ENCODE peak calls at places on chromosomes 16 and 17, in five cellular contexts. X is bronchial epithelial cell; L is choroid plexus epithelial cell; T is activated CD8-positive, alpha-beta T cell treated with anti-CD3 and anti-CD28 coated beads for 36 hours; K is lower lobe of right lung. W is an unnamed sample.

GRCh38 chr16:71882505-71883192 is 1.3 kb downstream of the ZNF821 start:
- DNase-seq in X (peak), L (peak), T (peak), K (no peak), W (peak)

GRCh38 chr16:8519643-8520042 is 70.7 kb downstream of the TMEM114 start:
- DNase-seq in X (no peak), L (no peak), T (no peak), K (no peak), W (no peak)

GRCh38 chr17:43608313-43608712 is 53.4 kb downstream of the MEOX1 start:
- DNase-seq in X (peak), L (peak), T (peak), K (no peak), W (peak)

GRCh38 chr17:39618252-39618913 is 8.4 kb upstream of the PPP1R1B start:
- DNase-seq in X (no peak), L (no peak), T (no peak), K (no peak), W (no peak)

GRCh38 chr16:29011112-29011511 is 26.3 kb downstream of the LAT start:
- DNase-seq in X (no peak), L (no peak), T (peak), K (no peak), W (no peak)

GRCh38 chr16:57759541-57760356 is 24.2 kb downstream of the KATNB1 start:
- DNase-seq in X (peak), L (no peak), T (no peak), K (peak), W (no peak)

GRCh38 chr17:57940653-57941329 is 14.4 kb downstream of the CUEDC1 start:
- DNase-seq in X (no peak), L (no peak), T (peak), K (no peak), W (no peak)

GRCh38 chr17:61579961-61580360 is 11.1 kb downstream of the NACA2 start:
- DNase-seq in X (no peak), L (no peak), T (no peak), K (no peak), W (no peak)

GRCh38 chr17:44362056-44362355 is 1.6 kb downstream of the FAM171A2 start:
- DNase-seq in X (no peak), L (no peak), T (no peak), K (no peak), W (no peak)

GRCh38 chr16:11151156-11151904 is 104.7 kb downstream of the SOCS1 start:
- DNase-seq in X (no peak), L (no peak), T (no peak), K (no peak), W (no peak)

GRCh38 chr17:81252336-81253329 is 13.5 kb downstream of the NDUFAF8 start:
- DNase-seq in X (no peak), L (no peak), T (no peak), K (no peak), W (no peak)

GRCh38 chr17:67421869-67422273 is 44.8 kb downstream of the PITPNC1 start:
- DNase-seq in X (peak), L (peak), T (peak), K (no peak), W (peak)

GRCh38 chr16:24977673-24978065 is 37.5 kb downstream of the ARHGAP17 start:
- DNase-seq in X (no peak), L (peak), T (no peak), K (no peak), W (no peak)

GRCh38 chr17:7780736-7781135 is 53.3 kb upstream of the KDM6B start:
- DNase-seq in X (no peak), L (no peak), T (no peak), K (no peak), W (no peak)

GRCh38 chr16:20763461-20764232 is at the start of gene ACSM3:
- DNase-seq in X (peak), L (peak), T (peak), K (no peak), W (peak)

GRCh38 chr16:50204426-50205108 is 51.5 kb downstream of the TENT4B start:
- DNase-seq in X (peak), L (peak), T (no peak), K (no peak), W (no peak)

GRCh38 chr17:81130385-81131288 is 34.7 kb upstream of the PVALEF start:
- DNase-seq in X (no peak), L (no peak), T (no peak), K (peak), W (no peak)

GRCh38 chr16:31333686-31334649 is 21.0 kb upstream of the ITGAX start:
- DNase-seq in X (peak), L (peak), T (peak), K (no peak), W (peak)

GRCh38 chr17:50883850-50884291 is 17.7 kb upstream of the TOB1 start:
- DNase-seq in X (peak), L (no peak), T (no peak), K (no peak), W (peak)

GRCh38 chr16:84540194-84540593 is 35.7 kb upstream of the MEAK7 start:
- DNase-seq in X (no peak), L (no peak), T (no peak), K (no peak), W (no peak)

GRCh38 chr17:74733365-74734122 is 3.5 kb upstream of the RAB37 start:
- DNase-seq in X (no peak), L (no peak), T (no peak), K (no peak), W (no peak)

GRCh38 chr16:57999971-58000705 is at the start of gene ZNF319:
- DNase-seq in X (no peak), L (no peak), T (peak), K (peak), W (no peak)

GRCh38 chr17:76161113-76161512 is 20.1 kb upstream of the FOXJ1 start:
- DNase-seq in X (no peak), L (no peak), T (no peak), K (no peak), W (no peak)

GRCh38 chr17:28916302-28916934 is 13.5 kb upstream of the DHRS13 start:
- DNase-seq in X (peak), L (peak), T (peak), K (peak), W (no peak)

GRCh38 chr16:69796285-69797118 is 34.4 kb downstream of the WWP2 start:
- DNase-seq in X (peak), L (peak), T (peak), K (no peak), W (no peak)

GRCh38 chr17:53631486-53631885 is 191.2 kb upstream of the KIF2B start:
- DNase-seq in X (no peak), L (no peak), T (no peak), K (no peak), W (no peak)

GRCh38 chr16:66988197-66988788 is at the start of gene CES4A:
- DNase-seq in X (peak), L (peak), T (peak), K (no peak), W (no peak)

GRCh38 chr16:4409081-4409932 is 7.1 kb downstream of the CORO7 start:
- DNase-seq in X (no peak), L (no peak), T (peak), K (peak), W (no peak)

GRCh38 chr16:66903544-66904427 is 14.9 kb downstream of the CDH16 start:
- DNase-seq in X (no peak), L (no peak), T (no peak), K (peak), W (no peak)

DNA sequence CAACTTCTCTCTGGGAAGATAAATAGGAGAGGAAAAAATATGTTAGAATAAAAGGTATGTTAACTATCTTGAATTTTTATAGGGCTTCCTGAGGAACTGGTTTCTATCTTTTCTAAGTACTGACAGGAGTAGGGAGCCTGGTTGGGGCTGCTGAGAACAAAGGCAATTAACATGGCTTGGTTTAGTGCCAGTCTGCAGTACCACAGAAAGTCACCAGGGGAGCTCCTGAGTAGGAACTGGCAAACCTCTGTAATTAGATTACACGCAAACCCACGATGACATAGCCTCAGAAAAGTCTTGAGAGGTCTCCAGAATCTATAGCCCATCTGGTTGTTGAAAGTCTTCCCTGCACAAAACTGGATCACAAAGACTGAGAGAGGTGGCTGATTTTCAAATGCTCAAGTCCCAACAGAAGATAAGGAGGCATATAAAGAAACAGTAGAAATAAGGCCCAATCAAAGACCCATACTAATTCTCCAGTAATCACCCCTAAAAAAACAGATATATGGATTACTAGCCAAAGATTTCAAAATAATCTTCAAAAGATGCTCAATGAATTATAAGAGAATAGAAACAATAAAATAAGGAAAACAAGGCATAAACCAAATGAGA is 11.7 kb upstream of the CNTNAP4 start:
- DNase-seq in X (peak), L (peak), T (peak), K (no peak), W (no peak)
- TF ChIP-seq CTCF in X (peak), L (peak), T (peak), K (peak), W (no peak)

DNA sequence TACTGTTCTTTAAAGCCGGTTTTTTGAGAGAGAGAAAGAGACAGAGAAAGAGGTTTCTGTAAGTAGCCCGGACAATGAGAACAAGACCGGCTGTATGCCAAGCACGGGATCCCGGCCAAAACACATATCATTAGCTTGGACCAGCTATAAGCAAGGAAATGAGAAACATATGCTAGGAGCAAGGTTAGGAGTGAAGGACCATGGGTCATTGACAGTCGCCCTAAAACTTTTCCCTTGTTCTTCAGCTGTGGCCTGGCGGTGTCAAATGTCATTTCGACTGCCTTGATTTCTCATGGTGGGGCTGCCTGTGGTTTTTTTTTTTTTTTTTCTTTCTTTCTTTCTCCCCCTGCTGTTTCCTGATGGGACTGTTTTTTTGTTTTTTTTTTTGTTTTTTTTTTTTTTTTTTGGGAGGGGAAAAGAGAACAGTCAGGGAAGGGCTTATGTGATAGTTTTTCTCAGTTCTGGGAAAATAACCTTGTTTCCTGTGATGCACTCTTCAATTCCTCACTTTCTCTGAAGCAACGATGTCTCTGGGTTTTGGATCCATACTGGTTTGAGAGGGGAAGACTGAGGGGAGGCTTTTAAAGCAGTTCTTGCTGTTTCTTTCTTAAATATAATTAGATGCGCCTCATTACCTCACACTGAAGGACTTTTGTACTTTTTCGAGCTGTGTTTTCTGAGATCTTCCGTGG is 124.8 kb upstream of the ZFHX3 start:
- DNase-seq in X (peak), L (peak), T (no peak), K (peak), W (no peak)
- TF ChIP-seq CTCF in X (peak), L (peak), T (no peak), K (peak), W (no peak)

DNA sequence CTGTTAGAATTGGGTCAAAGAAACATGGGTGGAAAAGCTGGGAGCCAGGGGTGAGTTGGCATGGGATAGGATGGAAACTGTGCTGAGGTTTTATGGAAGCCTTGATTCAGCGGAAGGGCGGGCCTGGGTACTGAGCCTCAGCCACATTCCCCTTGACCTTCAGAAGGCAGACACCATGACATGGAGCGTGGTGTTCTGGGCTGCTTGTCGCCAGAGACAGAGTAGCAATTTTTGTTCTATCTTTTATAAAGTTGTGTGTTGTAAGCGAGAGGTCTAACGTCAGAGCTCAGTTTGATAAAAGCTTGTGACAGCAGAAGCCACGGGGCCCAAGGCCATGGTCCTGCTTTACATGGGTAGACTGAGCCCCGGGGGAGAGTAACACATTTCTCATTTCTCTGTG is 50.2 kb downstream of the SLC47A1 start:
- DNase-seq in X (no peak), L (no peak), T (no peak), K (no peak), W (no peak)
- TF ChIP-seq CTCF in X (no peak), L (no peak), T (no peak), K (no peak), W (no peak)

GRCh38 chr16:18979936-18980335 is 3.8 kb upstream of the TMC7 start:
- DNase-seq in X (no peak), L (no peak), T (no peak), K (no peak), W (no peak)

GRCh38 chr16:18984425-18985005 is 781 bp downstream of the TMC7 start:
- DNase-seq in X (no peak), L (no peak), T (no peak), K (no peak), W (no peak)

DNA sequence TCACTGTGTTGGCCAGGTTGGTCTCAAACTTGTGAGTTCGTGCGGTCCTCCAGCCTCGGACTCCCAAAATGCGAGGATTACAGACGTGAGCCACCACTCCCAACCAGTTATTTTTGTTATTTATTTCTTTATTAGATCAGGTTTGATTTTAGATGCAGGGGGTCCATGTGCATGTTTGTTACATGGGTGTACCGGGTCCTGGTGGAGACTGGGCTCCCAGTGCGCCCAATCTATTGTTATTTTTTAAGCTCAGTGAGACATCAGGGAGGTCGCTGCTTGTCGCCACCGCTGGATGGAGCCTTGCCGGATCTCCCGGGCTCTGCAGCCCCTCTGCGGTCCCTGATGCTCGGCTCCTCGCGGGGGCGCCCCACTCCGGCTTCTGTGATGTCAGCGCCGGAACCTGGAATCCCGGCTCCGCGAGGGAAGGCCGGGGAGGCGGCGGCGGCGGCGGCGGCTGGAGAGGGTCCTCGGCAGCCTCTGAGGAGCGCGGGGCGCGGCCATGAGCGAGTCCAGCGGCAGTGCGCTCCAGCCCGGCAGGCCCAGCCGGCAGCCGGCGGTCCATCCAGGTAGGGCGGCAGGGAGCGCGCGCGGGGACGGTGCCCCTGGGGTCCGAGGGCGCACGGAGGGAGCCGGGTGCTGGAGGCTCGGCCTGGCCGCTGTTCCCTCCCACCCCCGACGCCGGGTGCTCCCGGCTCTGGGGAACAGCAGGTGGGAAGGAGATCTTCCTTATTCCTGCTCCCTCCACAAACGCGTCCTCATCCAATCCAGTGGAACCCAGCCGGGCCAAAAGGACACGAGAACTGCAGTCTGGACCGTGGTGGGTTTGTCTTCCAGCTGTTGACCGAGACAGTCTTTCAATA is at the start of gene TMC7:
- DNase-seq in X (peak), L (peak), T (peak), K (peak), W (no peak)
- TF ChIP-seq CTCF in X (peak), L (peak), T (peak), K (peak), W (no peak)

GRCh38 chr17:1767358-1767757 is 5.5 kb downstream of the SERPINF1 start:
- DNase-seq in X (no peak), L (no peak), T (no peak), K (no peak), W (no peak)
- TF ChIP-seq CTCF in X (no peak), L (peak), T (no peak), K (no peak), W (no peak)

GRCh38 chr17:17140590-17140980 is 65.5 kb downstream of the PLD6 start:
- DNase-seq in X (peak), L (peak), T (no peak), K (no peak), W (no peak)
- TF ChIP-seq CTCF in X (peak), L (peak), T (no peak), K (no peak), W (no peak)

W was measured in CD14-positive monocyte.